ENCODE peak calls at places on chromosomes 6 and 20, in seven cellular contexts. S is thoracic aorta; F is NCI-H345; J is NCI-H1105; O is stimulated activated CD4-positive, alpha-beta T cell treated with anti-CD3 and anti-CD28 coated beads, Interleukin-15, amount 100 ng/mL, for 1 hour; Q is central memory CD8-positive, alpha-beta T cell; X is GM23248. N is an unnamed sample.

GRCh38 chr6:65126667-65127066 is 580.4 kb downstream of the EYS start:
- DNase-seq in S (no peak), F (peak), O (no peak), J (peak), X (no peak), Q (no peak), N (no peak)

GRCh38 chr6:14354919-14355572 is 237.5 kb downstream of the CD83 start:
- DNase-seq in S (peak), X (peak), O (no peak), F (no peak), Q (no peak), J (no peak), N (peak)

GRCh38 chr6:52953911-52954839 is 40.9 kb downstream of the GSTA4 start:
- DNase-seq in S (no peak), F (no peak), J (no peak), O (no peak), Q (no peak), X (peak), N (no peak)

GRCh38 chr20:62014889-62015375 is 50.7 kb downstream of the TAF4 start:
- DNase-seq in S (no peak), Q (no peak), F (no peak), J (no peak), X (no peak), O (no peak), N (no peak)

GRCh38 chr6:113696960-113697359 is 160.2 kb upstream of the MARCKS start:
- DNase-seq in F (no peak), J (no peak), Q (no peak), X (peak), S (no peak), O (no peak), N (no peak)

GRCh38 chr20:24423291-24423690 is 46.1 kb upstream of the SYNDIG1 start:
- DNase-seq in S (no peak), J (no peak), Q (no peak), O (no peak), X (no peak), F (no peak), N (no peak)

GRCh38 chr20:8640461-8640860 is 428.4 kb upstream of the PLCB4 start:
- DNase-seq in Q (no peak), O (no peak), X (no peak), J (no peak), F (no peak), S (no peak), N (no peak)

GRCh38 chr6:164331026-164331425 is 916.5 kb downstream of the QKI start:
- DNase-seq in S (no peak), Q (no peak), F (no peak), J (no peak), O (no peak), X (no peak), N (no peak)

GRCh38 chr20:37316116-37316774 is 26.8 kb downstream of the MANBAL start:
- DNase-seq in J (no peak), S (no peak), F (peak), X (no peak), O (no peak), Q (no peak), N (no peak)

GRCh38 chr20:62816031-62816878 is 595 bp upstream of the COL9A3 start:
- DNase-seq in Q (no peak), J (no peak), F (no peak), O (no peak), S (no peak), X (peak), N (no peak)

GRCh38 chr6:118228856-118229255 is 319.2 kb upstream of the PLN start:
- DNase-seq in F (no peak), O (no peak), Q (no peak), X (no peak), J (no peak), S (no peak), N (no peak)

GRCh38 chr6:162123797-162124196 is 603.8 kb downstream of the PRKN start:
- DNase-seq in X (peak), F (no peak), J (peak), Q (no peak), S (no peak), O (no peak), N (no peak)

GRCh38 chr6:168219804-168220203 is 99.8 kb downstream of the DACT2 start:
- DNase-seq in J (no peak), O (no peak), X (no peak), S (no peak), F (no peak), Q (no peak), N (no peak)

GRCh38 chr6:55773620-55774019 is 101.8 kb downstream of the BMP5 start:
- DNase-seq in F (no peak), S (no peak), O (no peak), Q (no peak), J (no peak), X (no peak), N (no peak)

GRCh38 chr6:79946773-79947190 is 571 bp downstream of the ELOVL4 start:
- DNase-seq in J (peak), S (no peak), X (peak), F (peak), Q (no peak), O (no peak), N (no peak)

GRCh38 chr6:33894438-33894837 is 90.6 kb upstream of the MLN start:
- DNase-seq in O (no peak), J (no peak), Q (no peak), F (no peak), S (no peak), X (peak), N (no peak)

GRCh38 chr6:46011241-46012085 is 4.2 kb downstream of the CLIC5 start:
- DNase-seq in F (no peak), S (no peak), X (no peak), Q (peak), O (peak), J (no peak), N (no peak)

GRCh38 chr6:26172496-26172958 is 85.3 kb downstream of the HFE start:
- DNase-seq in X (peak), S (no peak), F (peak), O (no peak), J (peak), Q (no peak), N (no peak)

GRCh38 chr6:140415266-140415665 is 1040.8 kb upstream of the CITED2 start:
- DNase-seq in J (peak), S (no peak), X (no peak), F (peak), O (no peak), Q (no peak), N (no peak)

GRCh38 chr6:3745566-3746118 is 5.9 kb downstream of the PXDC1 start:
- DNase-seq in S (no peak), J (no peak), O (no peak), F (no peak), X (no peak), Q (no peak), N (no peak)

GRCh38 chr6:70520575-70520974 is 46.2 kb upstream of the SDHAF4 start:
- DNase-seq in F (no peak), J (no peak), Q (no peak), S (no peak), X (peak), O (no peak), N (no peak)

GRCh38 chr6:10510592-10511367 is 10.4 kb upstream of the GCNT2 start:
- DNase-seq in X (peak), Q (no peak), O (no peak), S (peak), J (peak), F (peak), N (peak)

GRCh38 chr6:78670802-78671201 is 196.5 kb upstream of the IRAK1BP1 start:
- DNase-seq in X (no peak), F (no peak), S (no peak), O (no peak), Q (no peak), J (no peak), N (no peak)

GRCh38 chr6:27280064-27280539 is 32.0 kb downstream of the POM121L2 start:
- DNase-seq in S (no peak), O (no peak), X (peak), Q (no peak), J (peak), F (peak), N (no peak)

GRCh38 chr6:105282801-105283585 is 103.2 kb upstream of the POPDC3 start:
- DNase-seq in X (no peak), O (no peak), S (no peak), J (no peak), F (no peak), Q (no peak), N (no peak)

GRCh38 chr20:44785768-44786167 is 24.6 kb downstream of the RIMS4 start:
- DNase-seq in O (no peak), X (peak), Q (no peak), S (no peak), F (peak), J (no peak), N (no peak)

GRCh38 chr20:14720251-14720650 is 382.8 kb upstream of the FLRT3 start:
- DNase-seq in S (no peak), O (no peak), J (no peak), X (no peak), Q (no peak), F (no peak), N (no peak)

GRCh38 chr6:43267619-43268347 is 24.5 kb downstream of the TTBK1 start:
- DNase-seq in O (no peak), F (no peak), Q (no peak), S (no peak), X (no peak), J (no peak), N (no peak)

GRCh38 chr6:31336872-31337496 is 20.0 kb downstream of the HLA-B start:
- DNase-seq in S (no peak), J (no peak), Q (no peak), F (no peak), X (peak), O (no peak), N (no peak)

GRCh38 chr6:91366781-91367180 is 779.9 kb upstream of the MAP3K7 start:
- DNase-seq in O (no peak), F (no peak), J (no peak), Q (no peak), S (no peak), X (no peak), N (no peak)